ENCODE peak calls at places on chromosomes 2 and 18, in five cellular contexts. Q, A, Y, Z and C are unnamed samples.

GRCh38 chr18:65235966-65236634 is 514.7 kb upstream of the CDH7 start:
- DNase-seq in Z (no peak), Q (no peak), Y (no peak), A (peak), C (no peak)

GRCh38 chr18:66511810-66512209 is 92.1 kb downstream of the CDH19 start:
- DNase-seq in Y (no peak), Z (no peak), A (no peak), Q (peak), C (no peak)

GRCh38 chr18:62512996-62513395 is 9.8 kb upstream of the ZCCHC2 start:
- DNase-seq in Q (no peak), Y (no peak), Z (no peak), A (no peak), C (no peak)

GRCh38 chr2:156436477-156437085 is 402 bp downstream of the GPD2 start:
- DNase-seq in Z (peak), A (no peak), Y (peak), Q (peak), C (no peak)

GRCh38 chr2:215427585-215427984 is 8.3 kb downstream of the FN1 start:
- DNase-seq in A (no peak), Z (no peak), Q (no peak), Y (no peak), C (no peak)

GRCh38 chr18:54671291-54671881 is 80.3 kb downstream of the DYNAP start:
- DNase-seq in Q (peak), Y (no peak), A (no peak), Z (peak), C (no peak)

GRCh38 chr2:126932529-126932928 is 33.8 kb downstream of the TEX51 start:
- DNase-seq in Z (no peak), Q (no peak), A (no peak), Y (no peak), C (no peak)

GRCh38 chr2:50746526-50746925 is 285.4 kb downstream of the NRXN1 start:
- DNase-seq in Z (peak), Y (no peak), A (no peak), Q (peak), C (no peak)

GRCh38 chr18:64872710-64873458 is 724.0 kb upstream of the LINC00305 start:
- DNase-seq in Y (no peak), Q (no peak), Z (no peak), A (no peak), C (no peak)

GRCh38 chr2:233689031-233689430 is 3.7 kb upstream of the UGT1A6 start:
- DNase-seq in Z (no peak), A (no peak), Y (no peak), Q (no peak), C (no peak)

GRCh38 chr2:132252191-132252893 is 90.6 kb upstream of the ANKRD30BL start:
- DNase-seq in Z (no peak), Q (no peak), A (peak), Y (no peak), C (no peak)

GRCh38 chr2:153963247-153963646 is 91.5 kb downstream of the GALNT13 start:
- DNase-seq in Y (no peak), A (no peak), Z (no peak), Q (no peak), C (no peak)

GRCh38 chr2:161239416-161240109 is 68.7 kb upstream of the PSMD14 start:
- DNase-seq in Z (no peak), A (peak), Q (no peak), Y (no peak), C (no peak)

GRCh38 chr2:20541651-20542050 is 94.8 kb downstream of the RHOB start:
- DNase-seq in Z (no peak), A (peak), Y (no peak), Q (no peak), C (no peak)
- TF ChIP-seq POLR2AphosphoS5 in Z (no peak), A (no peak), Y (no peak), Q (no peak), C (no peak)

GRCh38 chr2:60109744-60110143 is 443.7 kb downstream of the BCL11A start:
- DNase-seq in Y (no peak), A (no peak), Q (no peak), Z (no peak), C (no peak)

GRCh38 chr2:60105868-60106267 is 447.6 kb downstream of the BCL11A start:
- DNase-seq in A (no peak), Y (no peak), Q (no peak), Z (no peak), C (no peak)

GRCh38 chr2:60104514-60105501 is 448.6 kb downstream of the BCL11A start:
- DNase-seq in Y (no peak), Z (peak), Q (no peak), A (no peak), C (no peak)

GRCh38 chr2:60106836-60107529 is 446.5 kb downstream of the BCL11A start:
- DNase-seq in A (no peak), Z (no peak), Q (no peak), Y (no peak), C (no peak)
- TF ChIP-seq POLR2AphosphoS5 in A (no peak), Z (no peak), Q (no peak), Y (no peak), C (no peak)

GRCh38 chr2:21001988-21002813 is 41.7 kb downstream of the APOB start:
- DNase-seq in Q (no peak), Y (no peak), A (no peak), Z (no peak), C (no peak)
- TF ChIP-seq POLR2AphosphoS5 in Q (no peak), Y (no peak), A (no peak), Z (no peak), C (no peak)

DNA sequence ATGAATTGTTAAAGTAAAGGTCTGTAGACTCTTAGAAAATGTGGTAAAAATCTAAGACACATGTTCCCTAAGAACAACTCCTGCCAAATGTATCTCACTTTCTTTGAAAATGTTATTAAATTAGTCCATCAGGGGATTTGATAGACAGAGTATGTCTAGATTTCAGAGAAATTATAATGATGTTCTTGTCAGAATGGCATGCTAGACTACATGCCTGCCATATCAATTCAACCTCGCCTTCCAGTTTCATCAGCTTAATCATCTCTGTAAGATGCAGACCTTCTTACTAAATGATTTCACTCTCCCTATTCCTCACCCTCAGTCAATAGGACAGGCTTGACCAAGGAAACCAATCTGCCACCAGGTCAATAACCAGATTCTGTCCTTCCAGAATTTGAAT is 368.4 kb downstream of the TXNL1 start:
- DNase-seq in Y (no peak), A (no peak), Z (no peak), Q (no peak), C (no peak)
- TF ChIP-seq POLR2AphosphoS5 in Y (no peak), A (no peak), Z (no peak), Q (no peak), C (no peak)

DNA sequence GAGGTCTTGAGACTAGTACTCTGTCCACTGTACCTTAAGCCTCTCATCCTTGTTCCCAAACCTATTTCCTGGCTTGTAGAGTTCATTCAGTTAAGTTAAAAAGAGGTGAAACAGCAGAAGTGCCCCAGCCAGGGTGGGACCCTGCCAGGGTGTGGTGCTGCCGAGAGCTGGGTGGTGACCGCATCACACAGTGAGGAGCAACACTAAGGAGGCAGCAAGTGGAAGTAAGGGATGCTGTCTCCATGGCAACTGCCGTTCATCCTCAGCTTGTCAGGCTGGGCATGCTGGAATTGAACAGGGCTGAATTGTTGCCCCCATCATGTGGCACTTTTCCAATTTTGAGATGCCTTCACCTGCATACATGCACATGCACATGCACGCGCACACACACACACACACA is 77.0 kb downstream of the VSNL1 start:
- DNase-seq in Z (no peak), Q (no peak), Y (no peak), A (no peak), C (no peak)
- TF ChIP-seq POLR2AphosphoS5 in Z (no peak), Q (no peak), Y (no peak), A (no peak), C (no peak)

DNA sequence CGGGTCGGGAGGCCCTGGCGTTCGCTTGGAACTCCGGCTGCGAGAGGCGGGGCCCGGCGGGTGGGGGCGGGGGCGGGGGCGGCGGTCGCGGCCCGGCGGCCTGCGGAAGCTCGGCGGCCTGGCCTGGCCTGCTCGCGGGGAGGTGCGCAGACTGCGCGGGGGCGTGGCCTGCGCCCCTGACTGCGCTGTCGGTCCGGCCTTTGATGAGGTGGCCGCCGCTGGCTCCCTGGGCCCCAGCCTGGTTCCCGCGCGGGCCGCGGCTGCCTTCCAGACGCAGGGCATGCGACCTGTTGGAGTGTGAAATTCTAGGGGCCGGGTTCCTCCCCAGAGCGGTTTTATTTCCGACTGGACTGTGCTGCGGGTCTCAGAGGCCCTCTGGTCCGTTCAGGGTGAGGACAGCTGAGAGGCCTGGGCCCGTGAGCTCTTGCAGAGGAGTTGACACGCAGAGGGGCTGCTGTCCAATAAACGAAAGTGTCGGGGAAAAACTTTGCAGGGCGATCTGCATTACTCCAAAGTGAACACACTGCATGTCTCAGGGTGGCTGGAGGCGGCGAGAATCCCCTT is 629 bp downstream of the NRBP1 start:
- DNase-seq in Y (peak), Z (peak), Q (peak), A (peak), C (no peak)
- TF ChIP-seq POLR2AphosphoS5 in Y (no peak), Z (no peak), Q (no peak), A (no peak), C (no peak)

DNA sequence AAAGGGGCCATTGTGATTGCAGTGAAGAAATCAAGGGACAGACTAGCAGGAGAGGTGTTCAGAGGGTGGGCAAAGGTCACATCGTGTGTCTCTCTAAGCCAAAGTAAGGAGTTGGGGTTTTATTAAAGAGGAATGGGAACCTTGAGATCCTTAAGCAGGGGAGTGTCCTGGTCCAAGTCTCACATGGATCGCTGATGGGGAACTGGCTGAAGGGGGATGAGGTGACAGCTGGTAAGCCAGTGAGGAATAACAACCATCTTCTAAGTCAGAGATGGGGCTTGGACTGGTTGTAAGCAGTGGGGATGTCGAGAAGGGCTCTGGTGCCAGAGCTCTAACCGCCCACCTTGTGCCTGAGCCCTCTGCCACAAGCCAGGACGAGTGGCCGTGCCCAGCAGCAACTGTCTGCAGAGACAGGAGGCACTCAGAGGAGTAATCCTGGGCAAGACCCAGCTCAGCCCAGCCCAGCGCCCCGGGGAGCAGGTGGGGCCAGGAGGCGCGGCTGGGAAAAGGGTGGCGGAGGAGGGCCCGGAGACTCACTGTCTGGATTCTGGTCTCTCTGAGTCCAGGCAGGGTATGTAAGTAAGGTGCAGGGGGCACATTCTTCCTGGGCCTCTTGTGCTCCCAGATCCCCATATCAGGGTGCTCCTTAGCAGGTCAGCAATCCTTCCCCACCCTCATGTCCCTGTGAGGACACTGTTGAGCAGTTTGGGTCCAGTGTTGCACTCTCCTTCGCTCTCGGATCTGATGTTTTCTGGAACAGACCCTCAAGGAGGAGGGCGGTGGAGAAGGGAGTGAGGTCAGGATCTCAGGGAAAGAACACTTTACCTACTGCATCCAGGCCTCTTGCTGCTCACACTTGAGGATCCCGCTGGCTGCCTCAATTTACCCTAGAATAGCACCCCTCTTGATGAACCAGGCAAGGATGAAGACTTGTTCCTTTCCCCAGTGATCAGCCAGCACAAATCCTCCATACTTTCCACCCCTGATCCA is 13.8 kb downstream of the WNT10A start:
- DNase-seq in Q (no peak), Y (no peak), A (no peak), Z (no peak), C (no peak)
- TF ChIP-seq POLR2AphosphoS5 in Q (no peak), Y (no peak), A (no peak), Z (no peak), C (no peak)

DNA sequence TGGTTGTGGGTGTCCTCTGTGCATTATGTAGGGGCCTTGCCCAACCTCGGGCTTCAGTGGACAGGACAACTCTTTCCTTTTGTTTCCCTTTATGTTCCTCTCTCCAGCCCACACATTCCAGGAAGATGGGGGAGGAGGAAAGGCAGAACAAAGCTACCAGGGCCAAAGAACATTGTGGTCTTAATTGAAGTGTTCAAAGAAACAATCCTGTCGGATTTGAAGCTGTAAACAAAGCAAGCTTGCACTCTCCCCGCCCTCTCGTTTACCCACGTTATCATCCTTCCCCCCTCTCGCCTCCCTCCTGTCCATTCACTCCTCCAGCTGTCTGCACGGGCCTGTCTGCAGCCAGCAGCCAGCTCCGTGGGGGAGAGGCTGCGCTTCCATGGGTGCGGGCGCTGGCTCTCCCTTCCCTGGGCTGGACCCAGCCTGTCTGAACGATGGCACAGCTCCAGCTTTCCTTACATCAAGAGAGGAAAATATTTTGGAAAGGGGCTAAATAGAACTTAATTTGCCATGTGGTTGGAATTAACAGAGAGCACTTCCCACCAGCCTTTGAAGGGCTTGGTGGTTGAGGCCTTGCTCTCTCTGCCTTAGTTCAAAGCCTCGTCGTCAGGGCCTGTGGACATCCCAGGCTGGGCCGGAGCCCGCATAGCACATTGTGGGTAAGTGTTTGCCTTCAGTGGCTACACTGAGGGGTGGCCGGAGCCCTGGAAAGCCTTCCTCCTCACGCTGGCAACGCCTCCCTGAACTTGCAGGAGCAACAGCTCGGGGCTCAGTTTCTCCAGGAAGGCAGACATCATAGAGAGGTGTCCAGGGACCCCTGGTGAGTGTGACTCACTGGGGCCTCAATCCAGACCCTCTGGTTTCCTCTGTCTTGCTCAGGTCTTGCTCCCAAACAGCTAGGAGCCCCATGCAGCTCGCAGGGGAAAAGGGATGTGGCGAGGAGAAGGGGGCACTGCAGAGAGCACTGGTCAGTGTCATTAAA is 60.6 kb upstream of the HS6ST1 start:
- DNase-seq in Y (peak), Q (peak), Z (no peak), A (peak), C (peak)
- TF ChIP-seq POLR2AphosphoS5 in Y (peak), Q (no peak), Z (no peak), A (peak), C (peak)